ENCODE peak calls at places on chromosomes 13 and 19, in nine cellular contexts. W is right atrium auricular region, B is heart right ventricle, I is tibial artery, N is OCI-LY7, C is neural progenitor cell, V is cardiac muscle cell, M is endodermal cell, K is testis. Q is an unnamed sample.

GRCh38 chr13:91369432-91369831 is 21.9 kb downstream of the MIR17HG start:
- DNase-seq in W (no peak), B (no peak), I (no peak), N (no peak), C (no peak), V (peak), M (no peak), K (no peak), Q (no peak)

GRCh38 chr19:6035026-6035425 is 57.1 kb upstream of the RANBP3 start:
- DNase-seq in W (no peak), B (no peak), I (no peak), N (no peak), C (no peak), V (no peak), M (no peak), K (peak), Q (no peak)

GRCh38 chr13:73365681-73366080 is 306.9 kb downstream of the KLF5 start:
- DNase-seq in W (no peak), B (no peak), I (no peak), N (no peak), C (no peak), V (no peak), M (no peak), K (no peak), Q (no peak)

GRCh38 chr13:111537115-111537728 is 216.8 kb downstream of the TEX29 start:
- DNase-seq in W (no peak), B (no peak), I (no peak), N (no peak), C (no peak), V (no peak), M (no peak), K (no peak), Q (peak)

GRCh38 chr13:111472559-111473460 is 152.4 kb downstream of the TEX29 start:
- DNase-seq in W (no peak), B (no peak), I (no peak), N (no peak), C (no peak), V (no peak), M (peak), K (peak), Q (peak)

GRCh38 chr19:29715695-29716581 is 877 bp upstream of the C19orf12 start:
- DNase-seq in W (no peak), B (no peak), I (no peak), N (peak), C (no peak), V (peak), M (no peak), K (no peak), Q (no peak)

GRCh38 chr13:96925869-96926628 is 68.2 kb downstream of the OXGR1 start:
- DNase-seq in W (no peak), B (no peak), I (no peak), N (no peak), C (no peak), V (no peak), M (no peak), K (no peak), Q (no peak)

GRCh38 chr13:99275093-99275469 is 16.9 kb upstream of the GPR18 start:
- DNase-seq in W (no peak), B (no peak), I (no peak), N (no peak), C (no peak), V (peak), M (no peak), K (no peak), Q (no peak)

GRCh38 chr19:21264416-21264815 is 64.8 kb downstream of the ZNF708 start:
- DNase-seq in W (no peak), B (no peak), I (no peak), N (no peak), C (no peak), V (no peak), M (no peak), K (no peak), Q (no peak)

GRCh38 chr13:82800391-82800790 is 1081.9 kb downstream of the SLITRK1 start:
- DNase-seq in W (no peak), B (no peak), I (no peak), N (no peak), C (no peak), V (peak), M (no peak), K (no peak), Q (no peak)

GRCh38 chr19:33988601-33989000 is 183.7 kb upstream of the LSM14A start:
- DNase-seq in W (no peak), B (no peak), I (no peak), N (no peak), C (peak), V (no peak), M (no peak), K (no peak), Q (no peak)

GRCh38 chr13:27271572-27272096 is 1.0 kb downstream of the RASL11A start:
- DNase-seq in W (no peak), B (no peak), I (no peak), N (no peak), C (no peak), V (no peak), M (no peak), K (no peak), Q (peak)

GRCh38 chr13:30796132-30796832 is 60.9 kb downstream of the ALOX5AP start:
- DNase-seq in W (no peak), B (no peak), I (no peak), N (peak), C (no peak), V (peak), M (no peak), K (peak), Q (no peak)

GRCh38 chr19:41542622-41543021 is 33.3 kb upstream of the CEACAM21 start:
- DNase-seq in W (no peak), B (no peak), I (no peak), N (no peak), C (no peak), V (no peak), M (no peak), K (no peak), Q (no peak)

GRCh38 chr13:111951982-111952565 is 114.9 kb upstream of the SOX1 start:
- DNase-seq in W (peak), B (no peak), I (no peak), N (no peak), C (no peak), V (no peak), M (peak), K (no peak), Q (peak)

GRCh38 chr13:106534844-106535551 is 464 bp downstream of the EFNB2 start:
- DNase-seq in W (no peak), B (no peak), I (peak), N (peak), C (no peak), V (peak), M (peak), K (no peak), Q (no peak)

GRCh38 chr19:33226550-33227241 is 1.0 kb upstream of the SLC7A10 start:
- DNase-seq in W (no peak), B (no peak), I (no peak), N (no peak), C (peak), V (peak), M (peak), K (peak), Q (peak)

GRCh38 chr13:66765559-66765958 is 464.6 kb downstream of the PCDH9 start:
- DNase-seq in W (no peak), B (no peak), I (no peak), N (no peak), C (no peak), V (no peak), M (no peak), K (no peak), Q (no peak)

GRCh38 chr19:17079710-17080440 is 4.3 kb downstream of the MYO9B start:
- DNase-seq in W (peak), B (peak), I (peak), N (peak), C (peak), V (peak), M (no peak), K (peak), Q (peak)

GRCh38 chr19:3249408-3249807 is 24.9 kb downstream of the CELF5 start:
- DNase-seq in W (no peak), B (no peak), I (no peak), N (peak), C (peak), V (no peak), M (peak), K (peak), Q (no peak)

GRCh38 chr13:69755101-69755500 is 352.5 kb upstream of the ATXN8OS start:
- DNase-seq in W (no peak), B (no peak), I (no peak), N (no peak), C (no peak), V (no peak), M (no peak), K (no peak), Q (no peak)

GRCh38 chr13:28138012-28138755 is at the start of gene PAN3:
- DNase-seq in W (peak), B (peak), I (peak), N (peak), C (peak), V (peak), M (peak), K (peak), Q (peak)

GRCh38 chr19:48461982-48462655 is 6.7 kb downstream of the KCNJ14 start:
- DNase-seq in W (no peak), B (no peak), I (no peak), N (peak), C (peak), V (peak), M (peak), K (peak), Q (peak)

GRCh38 chr13:29859971-29860370 is 9.6 kb upstream of the UBL3 start:
- DNase-seq in W (no peak), B (no peak), I (no peak), N (no peak), C (no peak), V (peak), M (no peak), K (no peak), Q (no peak)

GRCh38 chr19:4911786-4912672 is 2.7 kb downstream of the UHRF1 start:
- DNase-seq in W (peak), B (peak), I (peak), N (peak), C (peak), V (peak), M (peak), K (peak), Q (no peak)

GRCh38 chr13:70253411-70253810 is 145.2 kb upstream of the KLHL1 start:
- DNase-seq in W (no peak), B (no peak), I (no peak), N (no peak), C (no peak), V (no peak), M (no peak), K (no peak), Q (no peak)

GRCh38 chr13:111342716-111343115 is 22.3 kb downstream of the TEX29 start:
- DNase-seq in W (peak), B (peak), I (no peak), N (no peak), C (no peak), V (no peak), M (peak), K (no peak), Q (no peak)

GRCh38 chr13:93771782-93772181 is 545.2 kb downstream of the GPC6 start:
- DNase-seq in W (no peak), B (no peak), I (no peak), N (no peak), C (no peak), V (peak), M (no peak), K (no peak), Q (no peak)

GRCh38 chr19:29478578-29479565 is 46.9 kb upstream of the VSTM2B start:
- DNase-seq in W (no peak), B (no peak), I (no peak), N (peak), C (peak), V (no peak), M (peak), K (no peak), Q (peak)

GRCh38 chr19:6249296-6249695 is 30.5 kb downstream of the MLLT1 start:
- DNase-seq in W (no peak), B (no peak), I (no peak), N (peak), C (no peak), V (peak), M (no peak), K (no peak), Q (no peak)

DNA sequence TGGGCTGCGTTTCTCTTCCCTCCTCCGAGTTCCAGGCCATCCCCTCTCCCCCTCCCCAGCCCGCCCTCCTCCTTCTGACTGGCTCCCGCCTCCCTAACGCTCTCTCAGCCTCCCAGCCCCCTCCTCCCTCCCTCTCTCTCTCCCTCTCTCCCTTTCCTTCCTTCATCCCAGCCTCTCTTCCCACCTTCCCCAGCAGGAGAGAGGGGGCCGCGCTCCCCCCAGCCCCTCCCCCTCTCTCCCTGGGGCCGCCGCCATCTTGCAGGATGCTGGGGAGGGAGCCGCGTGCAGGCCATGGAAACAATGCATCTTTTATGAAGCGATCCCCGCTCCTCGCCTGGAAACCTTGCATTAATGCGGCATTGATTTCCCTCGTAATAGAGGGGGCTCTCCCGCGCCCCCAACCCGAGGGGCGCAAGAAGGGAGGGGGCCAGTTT is 42.6 kb upstream of the ADGRL1 start:
- DNase-seq in W (no peak), B (peak), I (no peak), N (peak), C (peak), V (peak), M (peak), K (peak), Q (peak)
- H3K4me3 ChIP-seq in W (peak), B (peak), I (peak), N (peak), C (peak), V (peak), M (peak), K (peak), Q (peak)

GRCh38 chr19:11964858-11965645 is at the start of gene ZNF763:
- DNase-seq in W (peak), B (peak), I (peak), N (peak), C (peak), V (peak), M (peak), K (peak), Q (peak)
- H3K27ac ChIP-seq in W (peak), B (peak), I (peak), N (peak), C (peak), V (peak), M (peak), K (peak), Q (peak)

DNA sequence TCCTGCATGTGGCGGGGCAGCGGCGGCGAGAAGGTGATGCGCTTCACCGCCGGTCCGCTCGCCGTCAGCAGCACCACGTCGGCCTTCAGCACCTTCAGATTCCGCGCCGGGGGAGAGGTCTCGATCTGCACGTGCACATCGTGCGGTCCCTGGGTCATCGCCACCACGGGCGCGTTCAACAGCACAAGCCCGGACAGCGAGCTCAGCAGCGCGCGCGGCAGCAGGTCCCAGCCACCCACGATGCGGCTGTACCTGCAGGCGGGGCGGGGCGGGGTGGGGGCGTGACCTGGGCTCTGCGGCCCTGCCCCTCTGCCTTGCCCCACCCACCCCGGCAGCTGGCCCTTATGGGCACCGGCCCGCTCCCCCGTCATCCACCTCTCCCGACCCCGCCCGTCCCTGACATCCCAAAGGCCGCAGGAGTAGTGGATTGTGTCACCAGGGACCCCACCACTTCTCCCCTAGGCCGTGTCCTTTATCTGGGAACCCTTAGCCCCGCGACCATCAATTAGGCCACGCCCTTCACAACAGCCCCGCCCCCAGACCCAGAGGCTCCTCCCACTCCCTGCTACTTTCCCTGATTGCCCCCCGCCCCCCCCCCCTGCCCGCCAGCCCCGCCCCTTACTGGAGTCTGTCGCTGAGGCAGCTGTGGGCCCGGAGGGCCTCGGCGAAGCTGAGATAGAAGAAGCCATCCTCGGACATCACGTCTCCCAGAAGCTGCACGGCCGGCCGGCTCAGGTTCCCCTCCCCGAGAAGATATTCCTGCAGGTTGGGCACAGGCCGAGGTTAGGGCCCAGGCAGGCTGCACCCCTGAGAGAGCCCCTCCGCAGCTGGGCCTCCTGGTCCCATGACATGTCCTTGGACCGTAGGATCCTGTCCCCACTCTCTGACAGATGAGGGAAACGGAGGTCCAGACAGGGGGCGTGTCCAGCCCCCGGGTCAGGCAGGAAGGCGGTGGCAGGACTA is 6.1 kb downstream of the IL4I1 start:
- DNase-seq in W (no peak), B (no peak), I (no peak), N (peak), C (peak), V (no peak), M (peak), K (peak), Q (peak)
- TF ChIP-seq CTCF in W (no peak), B (peak), I (no peak), N (peak), C (peak), V (peak), M (peak), K (no peak), Q (peak)

GRCh38 chr13:39509616-39510015 is 93.4 kb downstream of the LHFPL6 start:
- DNase-seq in W (no peak), B (no peak), I (no peak), N (peak), C (no peak), V (no peak), M (no peak), K (no peak), Q (no peak)
- H3K4me3 ChIP-seq in W (no peak), B (no peak), I (no peak), N (peak), C (no peak), V (no peak), M (no peak), K (no peak), Q (no peak)

DNA sequence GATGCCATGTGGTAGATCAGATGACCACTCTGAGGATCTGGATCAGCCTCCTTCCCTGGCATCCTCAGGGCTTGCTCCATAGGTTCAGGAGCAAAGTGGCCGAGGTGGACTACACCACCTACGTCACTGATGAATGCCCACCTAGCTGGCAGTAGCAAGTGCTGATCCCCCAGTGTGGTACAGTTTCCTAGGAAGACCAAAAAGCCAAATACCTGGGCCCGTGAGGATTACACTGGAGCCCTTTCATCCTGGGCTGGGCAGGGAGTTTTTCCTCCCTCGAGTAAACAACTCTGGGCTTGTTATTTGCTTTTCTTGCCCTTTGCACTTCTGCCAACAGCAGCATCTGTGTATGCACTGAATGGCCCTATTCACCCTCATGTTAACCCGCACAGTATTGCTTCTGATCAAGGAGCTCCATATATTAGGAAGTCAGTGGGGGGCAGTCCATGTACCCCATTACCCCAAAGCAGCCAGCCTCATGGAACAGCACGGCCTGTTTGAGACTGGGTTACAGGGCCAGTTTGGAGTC is 3.3 kb upstream of the MYADM start:
- DNase-seq in W (no peak), B (no peak), I (no peak), N (no peak), C (no peak), V (no peak), M (no peak), K (no peak), Q (no peak)
- H3K27ac ChIP-seq in W (no peak), B (no peak), I (no peak), N (no peak), C (no peak), V (no peak), M (no peak), K (no peak), Q (no peak)

DNA sequence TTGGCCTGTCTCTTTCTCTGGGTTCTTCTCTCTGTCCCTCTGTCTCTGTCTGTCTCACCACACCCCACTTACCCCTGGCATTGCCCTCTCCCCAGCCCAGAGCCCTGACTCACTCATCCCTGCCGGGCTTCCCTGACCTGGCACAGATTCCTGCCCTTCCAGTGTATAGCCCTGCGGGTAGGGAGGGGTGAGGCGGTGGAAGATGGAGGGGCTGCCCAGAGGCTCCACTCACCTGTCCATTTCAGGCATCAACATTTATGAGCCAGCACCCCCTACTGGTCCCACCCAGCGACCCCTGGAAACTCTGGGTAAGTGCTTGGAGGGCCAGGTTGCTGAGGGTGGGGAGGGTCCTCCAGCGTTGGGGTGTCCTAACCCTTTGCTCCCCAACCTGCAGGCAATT is 1.0 kb downstream of the NCCRP1 start:
- DNase-seq in W (no peak), B (no peak), I (no peak), N (no peak), C (peak), V (no peak), M (peak), K (no peak), Q (no peak)
- TF ChIP-seq CTCF in W (no peak), B (peak), I (no peak), N (peak), C (peak), V (no peak), M (peak), K (no peak), Q (no peak)

GRCh38 chr19:47309608-47310007 is at the start of gene C5AR1:
- DNase-seq in W (no peak), B (peak), I (peak), N (no peak), C (no peak), V (no peak), M (no peak), K (peak), Q (peak)
- H3K4me3 ChIP-seq in W (peak), B (peak), I (peak), N (no peak), C (no peak), V (no peak), M (no peak), K (peak), Q (no peak)

GRCh38 chr13:47080616-47081015 is 183.8 kb upstream of the HTR2A start:
- DNase-seq in W (no peak), B (no peak), I (no peak), N (no peak), C (no peak), V (no peak), M (no peak), K (no peak), Q (no peak)

GRCh38 chr13:47085346-47085745 is 188.5 kb upstream of the HTR2A start:
- DNase-seq in W (no peak), B (no peak), I (no peak), N (no peak), C (no peak), V (no peak), M (no peak), K (no peak), Q (no peak)

GRCh38 chr13:47076536-47076935 is 179.7 kb upstream of the HTR2A start:
- DNase-seq in W (no peak), B (no peak), I (no peak), N (no peak), C (no peak), V (no peak), M (no peak), K (no peak), Q (no peak)

GRCh38 chr13:47081850-47082249 is 185.0 kb upstream of the HTR2A start:
- DNase-seq in W (no peak), B (no peak), I (no peak), N (no peak), C (no peak), V (no peak), M (no peak), K (no peak), Q (no peak)

DNA sequence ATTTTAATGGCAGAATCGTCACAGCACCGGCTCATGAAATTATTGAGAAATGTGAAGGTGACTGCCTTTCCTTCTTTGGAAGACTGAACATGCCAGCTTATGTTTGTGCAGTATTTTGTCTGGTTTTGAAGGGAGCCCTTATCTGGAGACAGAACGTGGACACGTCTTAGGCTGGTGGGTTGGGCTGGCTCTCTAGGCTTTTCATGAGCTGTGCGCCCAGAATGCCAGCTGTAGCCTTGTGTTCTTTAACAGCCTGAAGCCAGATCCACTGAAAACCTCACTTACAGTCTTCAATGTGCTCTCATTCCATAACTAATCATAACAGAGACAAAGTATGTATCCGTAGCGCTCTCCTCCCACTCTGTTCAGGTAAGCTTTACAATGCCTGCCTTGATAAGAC is 184.4 kb upstream of the HTR2A start:
- DNase-seq in W (no peak), B (no peak), I (no peak), N (no peak), C (no peak), V (no peak), M (no peak), K (no peak), Q (no peak)
- H3K27ac ChIP-seq in W (no peak), B (no peak), I (peak), N (no peak), C (no peak), V (no peak), M (no peak), K (no peak), Q (no peak)